ENCODE peak calls at places on chromosomes 16 and 17, in six cellular contexts. J is hippocampal formation; P is GM20000; F is fibroblast of the aortic adventitia; X is CD8-positive, alpha-beta memory T cell; B is NCI-H1436. V is an unnamed sample.

GRCh38 chr16:49859139-49859947 is 3.4 kb upstream of the ZNF423 start:
- DNase-seq in J (no peak), P (no peak), F (peak; percentile 9), X (no peak), B (no peak), V (no peak)

GRCh38 chr17:79183221-79184158 is 108.9 kb downstream of the ENGASE start:
- DNase-seq in J (no peak), P (peak; percentile 65), F (no peak), X (no peak), B (no peak), V (no peak)

GRCh38 chr17:57255776-57256681 is at the start of gene MSI2:
- DNase-seq in J (peak; percentile 69), P (peak; percentile 92), F (peak; percentile 69), X (peak; percentile 97), B (peak; percentile 97), V (peak; percentile 38)

GRCh38 chr17:1473170-1473569 is 17.1 kb upstream of the CRK start:
- DNase-seq in J (no peak), P (no peak), F (no peak), X (no peak), B (no peak), V (no peak)

GRCh38 chr17:48259710-48260291 is 152.2 kb downstream of the SNX11 start:
- DNase-seq in J (peak; percentile 4), P (no peak), F (peak; percentile 58), X (no peak), B (peak; percentile 21), V (no peak)

GRCh38 chr17:57384219-57384618 is 127.9 kb downstream of the MSI2 start:
- DNase-seq in J (no peak), P (no peak), F (no peak), X (no peak), B (no peak), V (no peak)

GRCh38 chr17:78338860-78339259 is 21.0 kb downstream of the SOCS3 start:
- DNase-seq in J (no peak), P (peak; percentile 68), F (no peak), X (no peak), B (no peak), V (no peak)

GRCh38 chr17:7383742-7384488 is 3.0 kb downstream of the TNK1 start:
- DNase-seq in J (no peak), P (peak; percentile 95), F (no peak), X (peak; percentile 86), B (no peak), V (no peak)

GRCh38 chr17:7883781-7884386 is 4.7 kb upstream of the CHD3 start:
- DNase-seq in J (no peak), P (peak; percentile 72), F (peak; percentile 64), X (peak; percentile 57), B (no peak), V (no peak)

GRCh38 chr17:18954321-18954720 is 2.4 kb downstream of the SLC5A10 start:
- DNase-seq in J (no peak), P (no peak), F (no peak), X (no peak), B (no peak), V (no peak)

GRCh38 chr16:54939537-54940278 is 9.0 kb downstream of the IRX5 start:
- DNase-seq in J (no peak), P (no peak), F (no peak), X (no peak), B (no peak), V (no peak)

GRCh38 chr17:50421308-50422031 is 4.5 kb upstream of the ACSF2 start:
- DNase-seq in J (no peak), P (peak; percentile 72), F (peak; percentile 27), X (no peak), B (no peak), V (no peak)

GRCh38 chr16:20950294-20950693 is 49.7 kb downstream of the LYRM1 start:
- DNase-seq in J (no peak), P (no peak), F (no peak), X (no peak), B (no peak), V (no peak)

GRCh38 chr17:81037026-81037782 is 2.3 kb downstream of the BAIAP2 start:
- DNase-seq in J (no peak), P (no peak), F (peak; percentile 65), X (no peak), B (no peak), V (no peak)

GRCh38 chr17:41919165-41919817 is 540 bp upstream of the ACLY start:
- DNase-seq in J (peak; percentile 58), P (no peak), F (no peak), X (no peak), B (no peak), V (peak; percentile 60)

GRCh38 chr17:80096531-80097306 is 4.7 kb upstream of the GAA start:
- DNase-seq in J (no peak), P (no peak), F (no peak), X (no peak), B (peak; percentile 9), V (no peak)

GRCh38 chr16:2040031-2040430 is 7.6 kb downstream of the NTHL1 start:
- DNase-seq in J (no peak), P (no peak), F (no peak), X (no peak), B (no peak), V (no peak)

V was measured in keratinocyte.